ENCODE peak calls at places on chromosomes 2 and 18, in seven cellular contexts. One of them, this sample, is unnamed.

GRCh38 chr2:190805843-190806242 is 74.8 kb upstream of the GLS start:
- DNase-seq in GM13976: no peak
- DNase-seq in Caco-2: no peak
- DNase-seq in psoas muscle: no peak
- DNase-seq in foreskin fibroblast: no peak
- DNase-seq in progenitor cell of endocrine pancreas: no peak
- DNase-seq in IMR-90: no peak
- DNase-seq in this sample: no peak

GRCh38 chr2:105398522-105399206 is at the start of gene FHL2:
- DNase-seq in foreskin fibroblast: peak
- DNase-seq in psoas muscle: peak
- DNase-seq in Caco-2: peak
- DNase-seq in progenitor cell of endocrine pancreas: peak
- DNase-seq in IMR-90: peak
- DNase-seq in GM13976: peak
- DNase-seq in this sample: peak

GRCh38 chr2:46555011-46555410 is 75.6 kb downstream of the TMEM247 start:
- DNase-seq in progenitor cell of endocrine pancreas: no peak
- DNase-seq in Caco-2: no peak
- DNase-seq in foreskin fibroblast: no peak
- DNase-seq in GM13976: no peak
- DNase-seq in psoas muscle: no peak
- DNase-seq in IMR-90: no peak
- DNase-seq in this sample: peak

GRCh38 chr2:15939854-15940660 is at the start of gene MYCN:
- DNase-seq in progenitor cell of endocrine pancreas: peak
- DNase-seq in GM13976: peak
- DNase-seq in psoas muscle: peak
- DNase-seq in Caco-2: peak
- DNase-seq in IMR-90: no peak
- DNase-seq in foreskin fibroblast: peak
- DNase-seq in this sample: peak

GRCh38 chr2:237359894-237360780 is 53.8 kb downstream of the COL6A3 start:
- DNase-seq in IMR-90: no peak
- DNase-seq in psoas muscle: no peak
- DNase-seq in progenitor cell of endocrine pancreas: no peak
- DNase-seq in foreskin fibroblast: no peak
- DNase-seq in GM13976: no peak
- DNase-seq in Caco-2: no peak
- DNase-seq in this sample: no peak

GRCh38 chr2:154455201-154455600 is 243.3 kb upstream of the KCNJ3 start:
- DNase-seq in progenitor cell of endocrine pancreas: no peak
- DNase-seq in Caco-2: no peak
- DNase-seq in psoas muscle: no peak
- DNase-seq in GM13976: no peak
- DNase-seq in foreskin fibroblast: peak
- DNase-seq in IMR-90: no peak
- DNase-seq in this sample: no peak

GRCh38 chr2:65299246-65299645 is 71.6 kb downstream of the ACTR2 start:
- DNase-seq in Caco-2: no peak
- DNase-seq in IMR-90: peak
- DNase-seq in progenitor cell of endocrine pancreas: no peak
- DNase-seq in foreskin fibroblast: peak
- DNase-seq in psoas muscle: no peak
- DNase-seq in GM13976: no peak
- DNase-seq in this sample: no peak

GRCh38 chr2:15708865-15709820 is 117.5 kb downstream of the DDX1 start:
- DNase-seq in foreskin fibroblast: no peak
- DNase-seq in GM13976: no peak
- DNase-seq in Caco-2: no peak
- DNase-seq in IMR-90: no peak
- DNase-seq in progenitor cell of endocrine pancreas: no peak
- DNase-seq in psoas muscle: no peak
- DNase-seq in this sample: no peak

GRCh38 chr2:70124983-70125480 is 37.8 kb downstream of the PCBP1 start:
- DNase-seq in Caco-2: peak
- DNase-seq in IMR-90: peak
- DNase-seq in GM13976: peak
- DNase-seq in progenitor cell of endocrine pancreas: peak
- DNase-seq in psoas muscle: peak
- DNase-seq in foreskin fibroblast: peak
- DNase-seq in this sample: no peak

GRCh38 chr18:55296761-55297160 is 291.2 kb downstream of the TCF4 start:
- DNase-seq in psoas muscle: no peak
- DNase-seq in IMR-90: no peak
- DNase-seq in progenitor cell of endocrine pancreas: no peak
- DNase-seq in Caco-2: no peak
- DNase-seq in foreskin fibroblast: peak
- DNase-seq in GM13976: no peak
- DNase-seq in this sample: no peak

GRCh38 chr2:156333951-156334495 is 1.5 kb upstream of the NR4A2 start:
- DNase-seq in Caco-2: peak
- DNase-seq in IMR-90: peak
- DNase-seq in psoas muscle: peak
- DNase-seq in progenitor cell of endocrine pancreas: peak
- DNase-seq in GM13976: no peak
- DNase-seq in foreskin fibroblast: peak
- DNase-seq in this sample: peak

GRCh38 chr2:190069936-190070696 is 7.6 kb upstream of the MSTN start:
- DNase-seq in Caco-2: no peak
- DNase-seq in GM13976: peak
- DNase-seq in psoas muscle: no peak
- DNase-seq in foreskin fibroblast: peak
- DNase-seq in progenitor cell of endocrine pancreas: no peak
- DNase-seq in IMR-90: peak
- DNase-seq in this sample: peak

GRCh38 chr2:37000273-37000780 is 34.0 kb upstream of the STRN start:
- DNase-seq in psoas muscle: no peak
- DNase-seq in GM13976: no peak
- DNase-seq in IMR-90: peak
- DNase-seq in foreskin fibroblast: no peak
- DNase-seq in progenitor cell of endocrine pancreas: no peak
- DNase-seq in Caco-2: no peak
- DNase-seq in this sample: no peak

GRCh38 chr2:182666674-182667320 is 49.3 kb upstream of the DNAJC10 start:
- DNase-seq in Caco-2: no peak
- DNase-seq in foreskin fibroblast: peak
- DNase-seq in progenitor cell of endocrine pancreas: no peak
- DNase-seq in GM13976: peak
- DNase-seq in IMR-90: peak
- DNase-seq in psoas muscle: no peak
- DNase-seq in this sample: peak

GRCh38 chr2:22826658-22827165 is 558.3 kb upstream of the KLHL29 start:
- DNase-seq in Caco-2: no peak
- DNase-seq in progenitor cell of endocrine pancreas: no peak
- DNase-seq in foreskin fibroblast: no peak
- DNase-seq in IMR-90: no peak
- DNase-seq in GM13976: no peak
- DNase-seq in psoas muscle: no peak
- DNase-seq in this sample: no peak

GRCh38 chr2:56357655-56358295 is 174.0 kb downstream of the CCDC85A start:
- DNase-seq in progenitor cell of endocrine pancreas: no peak
- DNase-seq in psoas muscle: no peak
- DNase-seq in Caco-2: no peak
- DNase-seq in GM13976: no peak
- DNase-seq in foreskin fibroblast: no peak
- DNase-seq in IMR-90: peak
- DNase-seq in this sample: no peak

GRCh38 chr2:42905341-42906114 is 113.1 kb upstream of the HAAO start:
- DNase-seq in psoas muscle: peak
- DNase-seq in IMR-90: no peak
- DNase-seq in progenitor cell of endocrine pancreas: no peak
- DNase-seq in GM13976: no peak
- DNase-seq in Caco-2: no peak
- DNase-seq in foreskin fibroblast: peak
- DNase-seq in this sample: no peak

GRCh38 chr2:176106636-176107539 is at the start of gene HOXD11:
- DNase-seq in foreskin fibroblast: peak
- DNase-seq in progenitor cell of endocrine pancreas: no peak
- DNase-seq in Caco-2: no peak
- DNase-seq in GM13976: no peak
- DNase-seq in IMR-90: no peak
- DNase-seq in psoas muscle: no peak
- DNase-seq in this sample: peak
- TF ChIP-seq CTCF in foreskin fibroblast: no peak
- TF ChIP-seq CTCF in progenitor cell of endocrine pancreas: no peak
- TF ChIP-seq CTCF in Caco-2: no peak
- TF ChIP-seq CTCF in GM13976: no peak
- TF ChIP-seq CTCF in IMR-90: no peak
- TF ChIP-seq CTCF in psoas muscle: no peak
- TF ChIP-seq CTCF in this sample: no peak

GRCh38 chr2:169900686-169901085 is 73.4 kb downstream of the UBR3 start:
- DNase-seq in foreskin fibroblast: no peak
- DNase-seq in psoas muscle: no peak
- DNase-seq in Caco-2: no peak
- DNase-seq in IMR-90: peak
- DNase-seq in GM13976: no peak
- DNase-seq in progenitor cell of endocrine pancreas: no peak
- DNase-seq in this sample: no peak
- TF ChIP-seq CTCF in foreskin fibroblast: no peak
- TF ChIP-seq CTCF in psoas muscle: no peak
- TF ChIP-seq CTCF in Caco-2: no peak
- TF ChIP-seq CTCF in IMR-90: no peak
- TF ChIP-seq CTCF in GM13976: no peak
- TF ChIP-seq CTCF in progenitor cell of endocrine pancreas: no peak
- TF ChIP-seq CTCF in this sample: no peak

GRCh38 chr18:41938445-41938844 is 16.6 kb upstream of the PIK3C3 start:
- DNase-seq in psoas muscle: no peak
- DNase-seq in foreskin fibroblast: peak
- DNase-seq in progenitor cell of endocrine pancreas: no peak
- DNase-seq in GM13976: no peak
- DNase-seq in IMR-90: peak
- DNase-seq in Caco-2: no peak
- DNase-seq in this sample: no peak
- TF ChIP-seq CTCF in psoas muscle: no peak
- TF ChIP-seq CTCF in foreskin fibroblast: no peak
- TF ChIP-seq CTCF in progenitor cell of endocrine pancreas: no peak
- TF ChIP-seq CTCF in GM13976: no peak
- TF ChIP-seq CTCF in IMR-90: peak
- TF ChIP-seq CTCF in Caco-2: no peak
- TF ChIP-seq CTCF in this sample: no peak

GRCh38 chr18:61580061-61580460 is 246.8 kb downstream of the CDH20 start:
- DNase-seq in GM13976: no peak
- DNase-seq in progenitor cell of endocrine pancreas: no peak
- DNase-seq in IMR-90: no peak
- DNase-seq in Caco-2: no peak
- DNase-seq in foreskin fibroblast: no peak
- DNase-seq in psoas muscle: no peak
- DNase-seq in this sample: no peak

GRCh38 chr18:61579581-61579980 is 246.4 kb downstream of the CDH20 start:
- DNase-seq in foreskin fibroblast: no peak
- DNase-seq in GM13976: no peak
- DNase-seq in progenitor cell of endocrine pancreas: no peak
- DNase-seq in psoas muscle: no peak
- DNase-seq in IMR-90: no peak
- DNase-seq in Caco-2: no peak
- DNase-seq in this sample: no peak

GRCh38 chr18:61583548-61583947 is 250.3 kb downstream of the CDH20 start:
- DNase-seq in progenitor cell of endocrine pancreas: no peak
- DNase-seq in Caco-2: no peak
- DNase-seq in foreskin fibroblast: no peak
- DNase-seq in psoas muscle: no peak
- DNase-seq in GM13976: no peak
- DNase-seq in IMR-90: no peak
- DNase-seq in this sample: no peak

GRCh38 chr18:61581578-61582204 is 248.5 kb downstream of the CDH20 start:
- DNase-seq in GM13976: peak
- DNase-seq in Caco-2: peak
- DNase-seq in IMR-90: peak
- DNase-seq in progenitor cell of endocrine pancreas: peak
- DNase-seq in psoas muscle: peak
- DNase-seq in foreskin fibroblast: peak
- DNase-seq in this sample: peak

GRCh38 chr18:61582205-61582710 is 249.0 kb downstream of the CDH20 start:
- DNase-seq in IMR-90: no peak
- DNase-seq in progenitor cell of endocrine pancreas: no peak
- DNase-seq in foreskin fibroblast: no peak
- DNase-seq in psoas muscle: no peak
- DNase-seq in Caco-2: no peak
- DNase-seq in GM13976: no peak
- DNase-seq in this sample: no peak
- TF ChIP-seq CTCF in IMR-90: no peak
- TF ChIP-seq CTCF in progenitor cell of endocrine pancreas: no peak
- TF ChIP-seq CTCF in foreskin fibroblast: no peak
- TF ChIP-seq CTCF in psoas muscle: no peak
- TF ChIP-seq CTCF in Caco-2: no peak
- TF ChIP-seq CTCF in GM13976: no peak
- TF ChIP-seq CTCF in this sample: peak

GRCh38 chr18:57906852-57907251 is 103.7 kb upstream of the ATP8B1 start:
- DNase-seq in GM13976: no peak
- DNase-seq in Caco-2: no peak
- DNase-seq in foreskin fibroblast: no peak
- DNase-seq in IMR-90: no peak
- DNase-seq in progenitor cell of endocrine pancreas: no peak
- DNase-seq in psoas muscle: no peak
- DNase-seq in this sample: peak
- TF ChIP-seq CTCF in GM13976: no peak
- TF ChIP-seq CTCF in Caco-2: no peak
- TF ChIP-seq CTCF in foreskin fibroblast: peak
- TF ChIP-seq CTCF in IMR-90: no peak
- TF ChIP-seq CTCF in progenitor cell of endocrine pancreas: peak
- TF ChIP-seq CTCF in psoas muscle: no peak
- TF ChIP-seq CTCF in this sample: peak

DNA sequence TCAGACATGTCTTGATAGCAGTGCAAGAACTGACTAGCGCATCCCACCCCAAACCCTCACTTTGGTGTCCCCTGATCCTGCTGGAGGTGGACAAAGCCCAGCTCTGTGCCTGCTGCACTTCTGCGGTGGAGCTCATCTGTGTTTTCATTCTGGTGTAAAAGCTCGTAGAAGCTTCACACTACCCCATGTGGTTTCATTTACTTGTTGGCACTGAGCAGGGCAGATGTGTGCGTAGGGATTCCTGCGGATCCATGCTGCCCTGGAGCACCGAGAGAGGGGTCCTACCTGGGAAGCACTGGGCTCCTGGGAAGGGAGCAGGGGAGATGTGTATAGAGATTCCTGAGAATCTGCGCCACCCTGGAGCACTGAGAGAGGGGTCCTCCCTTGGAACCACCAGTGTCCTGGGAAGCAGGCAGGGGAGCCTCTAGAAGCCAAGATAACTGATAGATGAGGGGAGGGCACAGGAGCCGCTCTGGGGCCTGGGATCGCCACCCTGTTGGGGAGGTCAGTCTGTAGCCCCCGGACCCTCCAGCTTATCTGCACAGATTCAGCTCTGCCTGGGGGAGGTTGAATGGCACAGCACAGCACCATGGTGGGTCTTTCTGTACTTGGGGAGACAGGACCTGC is 106.9 kb upstream of the OTOS start:
- DNase-seq in Caco-2: no peak
- DNase-seq in foreskin fibroblast: peak
- DNase-seq in progenitor cell of endocrine pancreas: no peak
- DNase-seq in IMR-90: no peak
- DNase-seq in GM13976: no peak
- DNase-seq in psoas muscle: no peak
- DNase-seq in this sample: no peak
- TF ChIP-seq CTCF in Caco-2: no peak
- TF ChIP-seq CTCF in foreskin fibroblast: no peak
- TF ChIP-seq CTCF in progenitor cell of endocrine pancreas: no peak
- TF ChIP-seq CTCF in IMR-90: no peak
- TF ChIP-seq CTCF in GM13976: no peak
- TF ChIP-seq CTCF in psoas muscle: no peak
- TF ChIP-seq CTCF in this sample: no peak

GRCh38 chr2:210002158-210003157 is at the start of gene RPE:
- DNase-seq in progenitor cell of endocrine pancreas: peak
- DNase-seq in psoas muscle: peak
- DNase-seq in GM13976: peak
- DNase-seq in foreskin fibroblast: peak
- DNase-seq in IMR-90: peak
- DNase-seq in Caco-2: peak
- DNase-seq in this sample: peak
- TF ChIP-seq CTCF in progenitor cell of endocrine pancreas: no peak
- TF ChIP-seq CTCF in psoas muscle: no peak
- TF ChIP-seq CTCF in GM13976: no peak
- TF ChIP-seq CTCF in foreskin fibroblast: no peak
- TF ChIP-seq CTCF in IMR-90: no peak
- TF ChIP-seq CTCF in Caco-2: no peak
- TF ChIP-seq CTCF in this sample: no peak